ENCODE peak calls at places on chromosomes 5 and 9, in eight cellular contexts. K is mesenteric fat pad; U is choroid plexus epithelial cell; B is NCI-H526 treated with DMSO at 0.1 percent for 48 hours; N is head of caudate nucleus; M is T-helper 2 cell treated with Interferon-gamma antibody and Interleukin-4, amounts not matched to agents 5 μg/mL and 100 μg/mL, for 36 hours; C is nephron progenitor cell; V is body of pancreas. R is an unnamed sample.

GRCh38 chr5:57724836-57725235 is 242.2 kb upstream of the ACTBL2 start:
- DNase-seq in N (no peak), U (peak; percentile 51), K (no peak), M (no peak), B (no peak), V (no peak), C (no peak), R (no peak)

GRCh38 chr9:71761938-71762353 is 6.4 kb downstream of the CEMIP2 start:
- DNase-seq in V (no peak), C (no peak), N (no peak), K (no peak), B (peak; percentile 47), U (no peak), M (no peak), R (no peak)

GRCh38 chr9:132585954-132586829 is 3.8 kb downstream of the BARHL1 start:
- DNase-seq in B (no peak), M (no peak), U (no peak), C (peak; percentile 38), K (no peak), N (no peak), V (no peak), R (no peak)

GRCh38 chr5:9233712-9234111 is 312.2 kb downstream of the SEMA5A start:
- DNase-seq in N (no peak), K (no peak), M (no peak), U (peak; percentile 72), B (no peak), V (no peak), C (no peak), R (no peak)

GRCh38 chr5:172819569-172819968 is 14.5 kb upstream of the ERGIC1 start:
- DNase-seq in B (no peak), K (no peak), C (no peak), N (no peak), V (no peak), M (no peak), U (no peak), R (no peak)

GRCh38 chr5:56185777-56186311 is 47.3 kb downstream of the ANKRD55 start:
- DNase-seq in M (no peak), B (no peak), V (no peak), C (no peak), K (no peak), N (no peak), U (no peak), R (no peak)

GRCh38 chr5:147072591-147072990 is 162.2 kb upstream of the STK32A start:
- DNase-seq in N (no peak), K (no peak), B (no peak), M (no peak), C (no peak), U (no peak), V (no peak), R (peak; percentile 70)

GRCh38 chr5:160287378-160288051 is 24.8 kb downstream of the CCNJL start:
- DNase-seq in K (no peak), N (peak; percentile 26), M (no peak), U (peak; percentile 47), B (no peak), C (peak; percentile 42), V (peak; percentile 49), R (no peak)

GRCh38 chr5:150302301-150303069 is at the start of gene ARSI:
- DNase-seq in C (peak; percentile 70), V (peak; percentile 27), K (peak; percentile 85), U (peak; percentile 50), B (no peak), M (no peak), N (no peak), R (no peak)

GRCh38 chr9:93582550-93582949 is 6.2 kb downstream of the PHF2 start:
- DNase-seq in V (no peak), C (no peak), K (no peak), M (no peak), N (no peak), U (no peak), B (no peak), R (no peak)

GRCh38 chr5:9437741-9438240 is 108.1 kb downstream of the SEMA5A start:
- DNase-seq in B (no peak), C (no peak), U (peak; percentile 69), K (no peak), V (no peak), N (peak; percentile 15), M (no peak), R (no peak)

GRCh38 chr9:99221266-99221622 is 498 bp downstream of the ALG2 start:
- DNase-seq in U (no peak), N (no peak), V (no peak), C (no peak), B (no peak), M (no peak), K (no peak), R (no peak)

GRCh38 chr5:145941096-145941676 is 4.8 kb downstream of the SH3RF2 start:
- DNase-seq in V (no peak), K (no peak), U (peak; percentile 56), C (no peak), B (no peak), N (no peak), M (no peak), R (no peak)

GRCh38 chr9:91951944-91952520 is 2.0 kb upstream of the ROR2 start:
- DNase-seq in V (no peak), N (no peak), C (no peak), U (peak; percentile 80), K (no peak), M (no peak), B (no peak), R (no peak)

GRCh38 chr5:126414874-126415502 is 8.2 kb upstream of the GRAMD2B start:
- DNase-seq in U (peak; percentile 84), M (no peak), B (no peak), N (peak; percentile 48), C (no peak), V (no peak), K (no peak), R (no peak)

GRCh38 chr5:111774525-111774924 is 17.5 kb upstream of the NREP start:
- DNase-seq in K (no peak), V (no peak), C (peak; percentile 5), N (peak; percentile 16), M (no peak), B (no peak), U (peak; percentile 70), R (no peak)

GRCh38 chr9:128339761-128340690 is at the start of gene SLC27A4:
- DNase-seq in B (peak; percentile 58), U (peak; percentile 75), V (peak; percentile 78), M (peak; percentile 85), N (peak; percentile 77), C (peak; percentile 83), K (peak; percentile 91), R (peak; percentile 68)

GRCh38 chr9:134317431-134318414 is 8.5 kb upstream of the RXRA start:
- DNase-seq in C (peak; percentile 7), N (no peak), K (no peak), B (no peak), M (no peak), U (no peak), V (no peak), R (no peak)

GRCh38 chr5:173472164-173472563 is 143.9 kb upstream of the STC2 start:
- DNase-seq in B (no peak), C (no peak), U (peak; percentile 98), N (peak; percentile 84), M (no peak), K (no peak), V (peak; percentile 80), R (peak; percentile 12)

GRCh38 chr5:156326718-156327259 is at the start of gene SGCD:
- DNase-seq in V (peak; percentile 13), C (peak; percentile 4), M (no peak), K (no peak), U (peak; percentile 32), B (no peak), N (peak; percentile 67), R (no peak)

GRCh38 chr9:108551030-108551964 is 304.5 kb downstream of the ACTL7B start:
- DNase-seq in K (no peak), V (no peak), C (no peak), M (no peak), N (no peak), B (no peak), U (peak; percentile 87), R (no peak)

GRCh38 chr9:97518909-97519307 is 17.4 kb downstream of the TMOD1 start:
- DNase-seq in V (no peak), K (peak; percentile 71), B (no peak), N (no peak), U (no peak), M (no peak), C (peak; percentile 29), R (no peak)